ENCODE peak calls at places on chromosomes 16 and 17, in five cellular contexts. I is HCT116, M is upper lobe of right lung, F is colonic mucosa, C is sigmoid colon. B is an unnamed sample.

GRCh38 chr17:596763-597644 is 117.6 kb downstream of the VPS53 start:
- DNase-seq in I (peak), M (no peak), F (no peak), C (no peak), B (no peak)

GRCh38 chr16:88888057-88888777 is 21.8 kb upstream of the PABPN1L start:
- DNase-seq in I (no peak), M (no peak), F (no peak), C (no peak), B (no peak)

GRCh38 chr16:8892101-8892575 is 10.0 kb downstream of the LITAFD start:
- DNase-seq in I (no peak), M (peak), F (no peak), C (peak), B (peak)

GRCh38 chr17:28563475-28563874 is 7.8 kb downstream of the PIGS start:
- DNase-seq in I (no peak), M (no peak), F (no peak), C (no peak), B (no peak)

GRCh38 chr17:43341705-43342600 is 56.8 kb upstream of the ARL4D start:
- DNase-seq in I (no peak), M (no peak), F (no peak), C (no peak), B (no peak)

GRCh38 chr16:54651440-54651839 is 279.2 kb upstream of the IRX5 start:
- DNase-seq in I (no peak), M (no peak), F (no peak), C (no peak), B (no peak)

GRCh38 chr17:72121164-72122001 is 563 bp downstream of the SOX9 start:
- DNase-seq in I (no peak), M (peak), F (peak), C (peak), B (peak)

GRCh38 chr17:349666-350065 is 2.9 kb downstream of the RPH3AL start:
- DNase-seq in I (no peak), M (peak), F (no peak), C (no peak), B (no peak)

GRCh38 chr17:27622914-27623313 is 8.1 kb upstream of the LGALS9 start:
- DNase-seq in I (no peak), M (no peak), F (no peak), C (no peak), B (no peak)

GRCh38 chr16:1338119-1338730 is 4.8 kb downstream of the BAIAP3 start:
- DNase-seq in I (no peak), M (no peak), F (peak), C (no peak), B (no peak)

GRCh38 chr17:37742762-37743611 is 1.9 kb downstream of the HNF1B start:
- DNase-seq in I (no peak), M (no peak), F (no peak), C (no peak), B (no peak)

GRCh38 chr16:27377666-27378485 is 24.1 kb upstream of the IL21R start:
- DNase-seq in I (no peak), M (no peak), F (no peak), C (no peak), B (no peak)

GRCh38 chr16:83960521-83961249 is 7.4 kb upstream of the NECAB2 start:
- DNase-seq in I (no peak), M (no peak), F (no peak), C (no peak), B (no peak)

GRCh38 chr17:20922128-20922670 is 120.6 kb downstream of the USP22 start:
- DNase-seq in I (no peak), M (no peak), F (no peak), C (no peak), B (no peak)

GRCh38 chr17:77507116-77507885 is 366.5 kb downstream of the SEC14L1 start:
- DNase-seq in I (no peak), M (peak), F (no peak), C (peak), B (peak)

GRCh38 chr16:79272141-79272577 is 328.4 kb downstream of the MAF start:
- DNase-seq in I (no peak), M (no peak), F (no peak), C (no peak), B (no peak)

GRCh38 chr17:78709119-78709681 is 72.9 kb downstream of the CYTH1 start:
- DNase-seq in I (no peak), M (no peak), F (no peak), C (no peak), B (no peak)

GRCh38 chr17:68794636-68795503 is 160.3 kb downstream of the ABCA8 start:
- DNase-seq in I (no peak), M (no peak), F (no peak), C (no peak), B (peak)

GRCh38 chr17:14871921-14872320 is 393.2 kb downstream of the PMP22 start:
- DNase-seq in I (no peak), M (no peak), F (no peak), C (no peak), B (no peak)

GRCh38 chr17:38872671-38873385 is 3.0 kb downstream of the LASP1 start:
- DNase-seq in I (no peak), M (no peak), F (peak), C (no peak), B (no peak)

GRCh38 chr16:85176541-85177447 is 64.5 kb upstream of the CIBAR2 start:
- DNase-seq in I (no peak), M (no peak), F (no peak), C (no peak), B (no peak)

GRCh38 chr17:50799582-50799981 is 32.3 kb upstream of the ANKRD40CL start:
- DNase-seq in I (no peak), M (no peak), F (no peak), C (no peak), B (no peak)

GRCh38 chr16:83206426-83206825 is 579.7 kb downstream of the CDH13 start:
- DNase-seq in I (no peak), M (no peak), F (no peak), C (no peak), B (no peak)

GRCh38 chr17:31738067-31738466 is 121.0 kb downstream of the COPRS start:
- DNase-seq in I (no peak), M (no peak), F (no peak), C (no peak), B (no peak)

GRCh38 chr17:63783522-63783921 is 9.6 kb downstream of the DDX42 start:
- DNase-seq in I (no peak), M (no peak), F (no peak), C (no peak), B (no peak)
- H3K27ac ChIP-seq in I (no peak), M (no peak), F (no peak), C (no peak), B (no peak)

DNA sequence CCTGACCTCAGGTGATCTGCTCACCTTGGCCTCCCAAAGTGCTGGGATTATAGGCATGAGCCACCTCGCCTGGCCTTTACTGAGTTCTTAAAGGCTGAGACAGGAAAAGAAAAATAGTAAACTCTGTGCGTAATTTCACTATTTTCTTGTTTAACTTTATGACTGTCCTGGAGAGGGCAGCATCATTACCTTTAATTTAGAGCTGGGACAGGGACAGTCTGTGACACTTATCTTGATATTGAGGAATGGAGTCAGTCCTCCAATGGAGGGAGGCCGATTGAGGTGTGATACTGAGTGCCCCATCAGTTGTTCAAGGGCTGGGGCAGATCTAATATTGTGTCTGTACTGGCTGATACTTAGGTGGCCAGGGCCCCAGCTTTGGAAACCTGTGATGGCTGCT is 21.5 kb upstream of the SPN start:
- DNase-seq in I (no peak), M (no peak), F (no peak), C (no peak), B (no peak)
- TF ChIP-seq CTCF in I (peak), M (peak), F (no peak), C (no peak), B (no peak)

DNA sequence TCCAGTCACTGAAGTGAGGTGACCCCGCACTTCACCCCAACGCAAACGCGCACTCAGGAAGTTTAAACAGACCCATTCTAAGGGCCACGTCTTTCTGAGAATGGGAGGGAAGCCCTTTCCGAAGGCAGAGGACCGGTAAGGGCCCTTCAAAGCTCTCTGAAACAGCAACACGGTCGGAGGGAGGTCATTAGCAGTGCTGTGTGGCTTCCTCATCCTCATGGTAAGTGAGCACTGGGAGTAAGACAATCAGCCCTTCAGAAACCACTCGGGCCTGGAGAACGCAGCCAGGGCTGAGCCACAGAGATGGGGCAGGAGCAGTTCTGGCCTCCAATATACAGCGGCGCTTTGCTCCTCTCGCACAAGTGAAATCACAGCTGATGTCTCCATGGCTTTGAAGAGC is 23.7 kb downstream of the SRL start:
- DNase-seq in I (no peak), M (peak), F (no peak), C (no peak), B (no peak)
- H3K27ac ChIP-seq in I (no peak), M (no peak), F (no peak), C (no peak), B (no peak)

DNA sequence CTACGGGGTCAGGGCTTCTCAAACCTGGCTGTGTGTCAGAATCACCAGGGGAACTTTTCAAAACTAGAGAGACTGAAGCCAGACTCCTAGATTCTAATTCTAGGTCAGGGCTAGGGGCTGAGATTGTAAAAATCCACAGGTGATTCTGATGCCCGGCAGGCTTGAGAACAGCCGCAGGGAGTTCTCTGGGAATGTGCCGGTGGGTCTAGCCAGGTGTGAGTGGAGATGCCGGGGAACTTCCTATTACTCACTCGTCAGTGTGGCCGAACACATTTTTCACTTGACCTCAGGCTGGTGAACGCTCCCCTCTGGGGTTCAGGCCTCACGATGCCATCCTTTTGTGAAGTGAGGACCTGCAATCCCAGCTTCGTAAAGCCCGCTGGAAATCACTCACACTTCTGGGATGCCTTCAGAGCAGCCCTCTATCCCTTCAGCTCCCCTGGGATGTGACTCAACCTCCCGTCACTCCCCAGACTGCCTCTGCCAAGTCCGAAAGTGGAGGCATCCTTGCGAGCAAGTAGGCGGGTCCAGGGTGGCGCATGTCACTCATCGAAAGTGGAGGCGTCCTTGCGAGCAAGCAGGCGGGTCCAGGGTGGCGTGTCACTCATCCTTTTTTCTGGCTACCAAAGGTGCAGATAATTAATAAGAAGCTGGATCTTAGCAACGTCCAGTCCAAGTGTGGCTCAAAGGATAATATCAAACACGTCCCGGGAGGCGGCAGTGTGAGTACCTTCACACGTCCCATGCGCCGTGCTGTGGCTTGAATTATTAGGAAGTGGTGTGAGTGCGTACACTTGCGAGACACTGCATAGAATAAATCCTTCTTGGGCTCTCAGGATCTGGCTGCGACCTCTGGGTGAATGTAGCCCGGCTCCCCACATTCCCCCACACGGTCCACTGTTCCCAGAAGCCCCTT is 10.9 kb downstream of the STH start:
- DNase-seq in I (no peak), M (no peak), F (no peak), C (no peak), B (no peak)
- TF ChIP-seq CTCF in I (no peak), M (no peak), F (no peak), C (no peak), B (no peak)

GRCh38 chr17:44768505-44769142 is 9.8 kb downstream of the ADAM11 start:
- DNase-seq in I (no peak), M (no peak), F (no peak), C (no peak), B (no peak)

GRCh38 chr17:44769230-44769629 is 10.4 kb downstream of the ADAM11 start:
- DNase-seq in I (no peak), M (no peak), F (no peak), C (no peak), B (no peak)

GRCh38 chr17:44767493-44767892 is 8.7 kb downstream of the ADAM11 start:
- DNase-seq in I (no peak), M (no peak), F (no peak), C (no peak), B (no peak)

GRCh38 chr17:44770526-44770925 is 11.7 kb downstream of the ADAM11 start:
- DNase-seq in I (no peak), M (no peak), F (no peak), C (no peak), B (no peak)

GRCh38 chr17:44769647-44770084 is 10.9 kb downstream of the ADAM11 start:
- DNase-seq in I (no peak), M (no peak), F (no peak), C (no peak), B (no peak)
- H3K27ac ChIP-seq in I (no peak), M (no peak), F (no peak), C (no peak), B (peak)

GRCh38 chr16:24652803-24653202 is 76.6 kb upstream of the TNRC6A start:
- DNase-seq in I (no peak), M (no peak), F (no peak), C (no peak), B (no peak)
- TF ChIP-seq CTCF in I (no peak), M (no peak), F (no peak), C (no peak), B (no peak)

B was measured in dorsolateral prefrontal cortex.